ENCODE peak calls at places on chromosomes 5 and 9, in eight cellular contexts. L is GM23338, Y is Panc1, F is HepG2, T is prostate gland, C is suprapubic skin, P is breast epithelium, V is transverse colon. K is an unnamed sample.

GRCh38 chr5:107553063-107553676 is 117.6 kb downstream of the EFNA5 start:
- DNase-seq in L (peak; percentile 39), Y (no peak), F (no peak), T (no peak), C (no peak), P (no peak), V (no peak), K (no peak)

GRCh38 chr5:132099073-132099748 is 25.6 kb downstream of the CSF2 start:
- DNase-seq in L (no peak), Y (no peak), F (no peak), T (no peak), C (no peak), P (no peak), V (no peak), K (no peak)

GRCh38 chr5:15757103-15757502 is 257.1 kb downstream of the FBXL7 start:
- DNase-seq in L (peak; percentile 34), Y (no peak), F (no peak), T (no peak), C (no peak), P (no peak), V (no peak), K (no peak)

GRCh38 chr9:2846115-2846514 is 2.2 kb upstream of the PUM3 start:
- DNase-seq in L (no peak), Y (no peak), F (no peak), T (no peak), C (no peak), P (no peak), V (no peak), K (no peak)

GRCh38 chr9:20319641-20320337 is 302.5 kb downstream of the MLLT3 start:
- DNase-seq in L (no peak), Y (no peak), F (no peak), T (peak; percentile 7), C (no peak), P (no peak), V (no peak), K (peak; percentile 86)

GRCh38 chr9:78005231-78006002 is 26.2 kb downstream of the GNAQ start:
- DNase-seq in L (no peak), Y (no peak), F (no peak), T (no peak), C (no peak), P (no peak), V (no peak), K (no peak)

GRCh38 chr9:682633-683508 is 158.6 kb upstream of the DMRT1 start:
- DNase-seq in L (no peak), Y (no peak), F (peak; percentile 99), T (no peak), C (no peak), P (no peak), V (peak; percentile 58), K (no peak)

GRCh38 chr9:76717176-76717575 is 47.1 kb upstream of the PCA3 start:
- DNase-seq in L (no peak), Y (no peak), F (no peak), T (no peak), C (no peak), P (no peak), V (no peak), K (no peak)

GRCh38 chr5:41843456-41844112 is 26.6 kb downstream of the OXCT1 start:
- DNase-seq in L (peak; percentile 78), Y (no peak), F (peak; percentile 36), T (peak; percentile 23), C (no peak), P (no peak), V (peak; percentile 9), K (no peak)

GRCh38 chr5:10583663-10584572 is 20.0 kb downstream of the ANKRD33B start:
- DNase-seq in L (no peak), Y (no peak), F (no peak), T (no peak), C (no peak), P (no peak), V (no peak), K (no peak)

GRCh38 chr5:32174011-32174866 is at the start of gene GOLPH3:
- DNase-seq in L (peak; percentile 96), Y (no peak), F (peak; percentile 81), T (peak; percentile 92), C (peak; percentile 97), P (peak; percentile 94), V (peak; percentile 95), K (peak; percentile 98)

GRCh38 chr9:1458503-1458902 is 408.3 kb downstream of the DMRT2 start:
- DNase-seq in L (no peak), Y (no peak), F (no peak), T (no peak), C (no peak), P (no peak), V (no peak), K (no peak)

GRCh38 chr9:91182429-91182828 is 179.3 kb downstream of the AUH start:
- DNase-seq in L (peak; percentile 26), Y (no peak), F (peak; percentile 71), T (no peak), C (peak; percentile 49), P (no peak), V (no peak), K (peak; percentile 86)

GRCh38 chr5:134189031-134189430 is 12.3 kb upstream of the SKP1 start:
- DNase-seq in L (no peak), Y (no peak), F (no peak), T (no peak), C (no peak), P (no peak), V (no peak), K (peak; percentile 37)

GRCh38 chr5:56543431-56544385 is 271.6 kb upstream of the MAP3K1 start:
- DNase-seq in L (no peak), Y (peak; percentile 1), F (no peak), T (no peak), C (no peak), P (no peak), V (no peak), K (no peak)

GRCh38 chr9:6054280-6055099 is 39.1 kb upstream of the RANBP6 start:
- DNase-seq in L (peak; percentile 95), Y (peak; percentile 24), F (peak; percentile 65), T (peak; percentile 57), C (peak; percentile 68), P (no peak), V (peak; percentile 64), K (no peak)

GRCh38 chr9:72978724-72979123 is 25.9 kb upstream of the ALDH1A1 start:
- DNase-seq in L (no peak), Y (no peak), F (no peak), T (peak; percentile 35), C (no peak), P (no peak), V (no peak), K (no peak)

GRCh38 chr5:65825388-65826328 is 100.7 kb upstream of the ERBIN start:
- DNase-seq in L (no peak), Y (no peak), F (no peak), T (no peak), C (no peak), P (no peak), V (no peak), K (no peak)

DNA sequence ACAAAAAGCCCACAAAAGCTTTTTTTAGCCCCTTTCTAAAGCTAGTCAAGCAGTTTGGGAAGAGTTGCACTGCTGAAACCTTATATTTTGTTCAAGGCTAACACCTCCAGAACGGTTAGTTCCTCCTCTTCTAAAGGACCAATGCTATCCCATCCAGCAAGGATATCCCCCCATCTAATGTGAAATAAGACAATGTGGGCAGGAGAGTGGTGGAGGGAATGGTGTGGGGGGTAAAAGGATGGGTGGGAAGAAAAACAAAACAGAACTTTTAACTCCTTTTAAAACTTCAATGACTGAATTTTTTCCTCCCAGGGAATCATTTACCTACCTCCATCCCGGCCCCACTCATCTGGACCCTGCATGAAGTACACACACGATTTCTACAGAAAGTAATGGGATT is 21.2 kb downstream of the PTCH1 start:
- DNase-seq in L (no peak), Y (no peak), F (no peak), T (no peak), C (no peak), P (no peak), V (no peak), K (no peak)
- H3K4me1 ChIP-seq in L (peaks cover 66% of the 10 kb centered on the region), Y (no peaks in the 10 kb centered on the region), F (peaks cover 9% of the 10 kb centered on the region), T (no peaks in the 10 kb centered on the region), C (peaks cover 7% of the 10 kb centered on the region), P (no peaks in the 10 kb centered on the region), V (no peaks in the 10 kb centered on the region), K (peaks cover 48% of the 10 kb centered on the region)

DNA sequence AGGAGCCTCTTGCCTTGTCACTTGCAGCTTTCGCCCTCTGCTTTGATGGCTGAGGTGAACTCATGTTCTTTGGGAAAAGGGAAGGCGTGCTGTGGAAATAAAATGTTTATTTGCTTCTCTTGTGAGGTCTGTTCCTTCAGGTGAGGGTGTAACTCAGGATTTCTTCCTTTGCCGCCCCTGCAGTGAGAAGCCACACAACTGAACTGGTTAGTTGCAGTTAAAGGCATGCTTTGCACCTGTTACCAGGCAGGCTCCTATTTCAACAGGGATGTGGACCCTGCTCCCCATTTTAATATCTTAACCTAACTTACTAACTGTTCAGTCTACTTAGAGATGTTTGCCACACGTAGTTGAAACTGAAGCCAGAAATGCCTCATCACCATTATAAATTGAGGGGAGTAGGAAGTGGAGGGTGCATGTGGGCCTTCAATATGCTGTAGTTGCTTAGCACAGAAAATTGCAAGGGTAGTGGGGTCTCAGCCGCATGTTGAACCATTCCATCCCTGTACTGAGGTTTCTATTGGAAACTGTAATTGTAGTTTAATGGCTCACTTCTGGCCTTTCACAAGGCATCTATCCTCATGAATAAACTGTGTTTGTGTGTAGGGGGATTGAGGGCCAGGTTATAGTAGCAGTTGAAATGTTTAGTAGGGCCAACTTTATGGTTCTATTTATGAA is 7.9 kb downstream of the RACK1 start:
- DNase-seq in L (no peak), Y (no peak), F (no peak), T (no peak), C (no peak), P (no peak), V (no peak), K (no peak)
- TF ChIP-seq POLR2AphosphoS5 in L (peak; percentile 77), Y (peak; percentile 54), F (peak; percentile 66), T (no peak), C (no peak), P (no peak), V (no peak), K (no peak)

GRCh38 chr9:128124451-128124850 is 3.1 kb downstream of the PTGES2 start:
- DNase-seq in L (no peak), Y (no peak), F (no peak), T (no peak), C (no peak), P (no peak), V (no peak), K (no peak)

GRCh38 chr9:128125575-128126354 is 1.8 kb downstream of the PTGES2 start:
- DNase-seq in L (no peak), Y (no peak), F (no peak), T (no peak), C (peak; percentile 65), P (no peak), V (no peak), K (no peak)

GRCh38 chr9:128123451-128124080 is 4.0 kb downstream of the PTGES2 start:
- DNase-seq in L (no peak), Y (no peak), F (no peak), T (no peak), C (no peak), P (no peak), V (no peak), K (no peak)

GRCh38 chr9:128122809-128123175 is 4.7 kb downstream of the PTGES2 start:
- DNase-seq in L (no peak), Y (no peak), F (no peak), T (no peak), C (peak; percentile 62), P (no peak), V (no peak), K (no peak)

GRCh38 chr9:128124873-128125574 is 2.5 kb downstream of the PTGES2 start:
- DNase-seq in L (peak; percentile 92), Y (no peak), F (peak; percentile 57), T (peak; percentile 54), C (peak; percentile 81), P (no peak), V (peak; percentile 87), K (no peak)
- H3K4me3 ChIP-seq in L (no peak overlapping the region), Y (peak overlapping the region; percentile 83), F (peak overlapping the region; percentile 99), T (no peak overlapping the region), C (peak overlapping the region; percentile 98), P (no peak overlapping the region), V (no peak overlapping the region), K (no peak overlapping the region)

GRCh38 chr9:16033253-16033652 is 480.4 kb downstream of the CCDC171 start:
- DNase-seq in L (no peak), Y (no peak), F (no peak), T (no peak), C (no peak), P (no peak), V (no peak), K (no peak)
- H3K4me1 ChIP-seq in L (no peaks in the 10 kb centered on the region), Y (no peaks in the 10 kb centered on the region), F (no peaks in the 10 kb centered on the region), T (no peaks in the 10 kb centered on the region), C (no peaks in the 10 kb centered on the region), P (no peaks in the 10 kb centered on the region), V (no peaks in the 10 kb centered on the region), K (peaks cover 6% of the 10 kb centered on the region)